ENCODE peak calls at places on chromosome 5, in five cellular contexts. D is SJCRH30, Z is colonic mucosa, X is K562, P is aorta. B is an unnamed sample.

GRCh38 chr5:56561-57290 is 35.2 kb upstream of the PLEKHG4B start:
- DNase-seq in X (peak; percentile 69), P (no peak), D (peak; percentile 65), Z (no peak), B (no peak)

GRCh38 chr5:57717555-57717954 is 234.9 kb upstream of the ACTBL2 start:
- DNase-seq in Z (no peak), X (no peak), P (no peak), D (peak; percentile 52), B (no peak)

GRCh38 chr5:149485655-149486615 is 65.3 kb downstream of the CSNK1A1 start:
- DNase-seq in P (peak; percentile 86), D (peak; percentile 72), Z (peak; percentile 91), X (no peak), B (peak; percentile 77)

GRCh38 chr5:133873454-133873853 is 95.0 kb downstream of the C5orf15 start:
- DNase-seq in D (no peak), Z (no peak), X (no peak), P (no peak), B (no peak)

GRCh38 chr5:63351164-63351563 is 611.1 kb downstream of the HTR1A start:
- DNase-seq in Z (no peak), P (no peak), D (no peak), X (no peak), B (no peak)

GRCh38 chr5:128539038-128539429 is 989 bp upstream of the FBN2 start:
- DNase-seq in Z (no peak), X (no peak), P (no peak), D (peak; percentile 44), B (no peak)

GRCh38 chr5:38433160-38433861 is 123.1 kb downstream of the LIFR start:
- DNase-seq in Z (no peak), X (no peak), P (peak; percentile 52), D (peak; percentile 70), B (peak; percentile 83)

GRCh38 chr5:20335978-20336377 is 348.0 kb upstream of the CDH18 start:
- DNase-seq in D (peak; percentile 15), X (no peak), Z (no peak), P (no peak), B (no peak)

GRCh38 chr5:112329429-112330090 is 89.5 kb downstream of the EPB41L4A start:
- DNase-seq in X (no peak), D (peak; percentile 7), Z (no peak), P (no peak), B (no peak)

GRCh38 chr5:163105456-163105855 is 331.9 kb upstream of the CCNG1 start:
- DNase-seq in Z (no peak), X (no peak), P (no peak), D (no peak), B (no peak)

GRCh38 chr5:41869150-41869738 is 981 bp downstream of the OXCT1 start:
- DNase-seq in P (peak; percentile 83), D (peak; percentile 66), X (peak; percentile 29), Z (peak; percentile 24), B (peak; percentile 92)

GRCh38 chr5:168219515-168220410 is 71.7 kb upstream of the WWC1 start:
- DNase-seq in D (peak; percentile 85), X (peak; percentile 78), Z (peak; percentile 72), P (no peak), B (no peak)

GRCh38 chr5:180464603-180464970 is 29.6 kb upstream of the CNOT6 start:
- DNase-seq in P (no peak), Z (peak; percentile 47), D (no peak), X (no peak), B (no peak)

GRCh38 chr5:132365213-132365612 is 4.3 kb upstream of the SLC22A5 start:
- DNase-seq in X (peak; percentile 66), P (no peak), Z (no peak), D (peak; percentile 29), B (no peak)

GRCh38 chr5:144013816-144014215 is 156.6 kb downstream of the YIPF5 start:
- DNase-seq in P (no peak), D (no peak), X (no peak), Z (no peak), B (no peak)

GRCh38 chr5:19497229-19497815 is 490.7 kb downstream of the CDH18 start:
- DNase-seq in D (no peak), Z (no peak), X (no peak), P (no peak), B (no peak)

GRCh38 chr5:32531885-32532520 is 53.4 kb upstream of the SUB1 start:
- DNase-seq in Z (no peak), P (peak; percentile 52), X (no peak), D (no peak), B (no peak)

GRCh38 chr5:34639852-34640626 is 16.1 kb upstream of the RAI14 start:
- DNase-seq in Z (no peak), P (no peak), D (no peak), X (no peak), B (no peak)

GRCh38 chr5:118258223-118258622 is 730.1 kb downstream of the DTWD2 start:
- DNase-seq in X (no peak), Z (no peak), D (no peak), P (no peak), B (no peak)

GRCh38 chr5:81238460-81238859 is 5.3 kb downstream of the CKMT2 start:
- DNase-seq in D (no peak), X (no peak), P (no peak), Z (no peak), B (no peak)

GRCh38 chr5:68287976-68288755 is 72.6 kb downstream of the PIK3R1 start:
- DNase-seq in D (peak; percentile 66), X (peak; percentile 20), Z (peak; percentile 74), P (peak; percentile 80), B (peak; percentile 88)

GRCh38 chr5:3657364-3658003 is 61.9 kb downstream of the IRX1 start:
- DNase-seq in Z (no peak), P (no peak), D (no peak), X (no peak), B (no peak)

GRCh38 chr5:63648376-63648775 is 313.9 kb downstream of the HTR1A start:
- DNase-seq in X (no peak), Z (no peak), D (no peak), P (no peak), B (no peak)

GRCh38 chr5:136025900-136026299 is 2.9 kb upstream of the TGFBI start:
- DNase-seq in X (no peak), D (no peak), Z (no peak), P (peak; percentile 84), B (peak; percentile 73)

GRCh38 chr5:24535646-24536045 is 109.1 kb downstream of the CDH10 start:
- DNase-seq in D (no peak), P (no peak), X (no peak), Z (no peak), B (no peak)

GRCh38 chr5:31993182-31993961 is 180.7 kb downstream of the GOLPH3 start:
- DNase-seq in Z (no peak), X (no peak), D (no peak), P (no peak), B (no peak)

GRCh38 chr5:82349651-82350050 is 71.5 kb upstream of the RPS23 start:
- DNase-seq in X (peak; percentile 57), P (no peak), Z (peak; percentile 34), D (peak; percentile 70), B (no peak)

GRCh38 chr5:170413897-170414296 is 24.7 kb upstream of the KCNMB1 start:
- DNase-seq in X (no peak), D (no peak), Z (no peak), P (no peak), B (no peak)

GRCh38 chr5:179621551-179621971 is 1.9 kb downstream of the HNRNPH1 start:
- DNase-seq in D (no peak), P (no peak), X (no peak), Z (no peak), B (no peak)

GRCh38 chr5:32319392-32319791 is 6.7 kb upstream of the MTMR12 start:
- DNase-seq in X (no peak), D (no peak), P (no peak), Z (no peak), B (no peak)

GRCh38 chr5:122259995-122260394 is 52.0 kb upstream of the SNCAIP start:
- DNase-seq in Z (no peak), D (no peak), P (peak; percentile 51), X (no peak), B (no peak)

GRCh38 chr5:176687881-176688280 is 40.6 kb downstream of the TSPAN17 start:
- DNase-seq in X (no peak), D (no peak), Z (no peak), P (peak; percentile 21), B (no peak)
- H3K27me3 ChIP-seq in X (peaks cover 48% of the 10 kb centered on the region), D (peaks cover 4% of the 10 kb centered on the region), Z (no peaks in the 10 kb centered on the region), P (no peaks in the 10 kb centered on the region), B (no peaks in the 10 kb centered on the region)

DNA sequence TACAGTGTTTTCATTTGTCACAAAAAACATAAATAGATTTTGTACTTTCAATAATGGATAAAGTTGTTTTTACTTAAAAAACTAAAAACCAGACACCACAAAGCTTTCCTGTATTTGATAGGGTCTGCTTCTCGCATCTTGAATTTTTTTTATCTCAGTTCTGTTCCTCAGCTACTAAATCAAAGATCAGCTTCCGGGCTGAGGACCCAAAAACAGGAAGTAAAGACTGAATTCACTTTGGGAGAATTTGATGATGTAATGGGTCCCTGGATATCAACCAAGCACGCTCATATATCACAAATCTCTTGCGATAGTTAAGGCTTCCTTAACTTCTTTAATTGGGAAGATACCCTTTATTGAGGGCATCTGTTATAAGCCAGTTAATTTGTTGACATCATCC is 24.1 kb downstream of the ITK start:
- DNase-seq in Z (no peak), P (no peak), X (no peak), D (no peak), B (no peak)
- H3K4me1 ChIP-seq in Z (no peaks in the 10 kb centered on the region), P (no peaks in the 10 kb centered on the region), X (no peaks in the 10 kb centered on the region), D (no peaks in the 10 kb centered on the region), B (no peaks in the 10 kb centered on the region)

GRCh38 chr5:96569770-96570169 is 92.4 kb upstream of the CAST start:
- DNase-seq in D (no peak), Z (no peak), P (no peak), X (no peak), B (no peak)

GRCh38 chr5:96573513-96573894 is 88.7 kb upstream of the CAST start:
- DNase-seq in Z (no peak), X (no peak), P (no peak), D (no peak), B (no peak)

GRCh38 chr5:96569332-96569731 is 92.8 kb upstream of the CAST start:
- DNase-seq in P (no peak), Z (no peak), X (no peak), D (peak; percentile 15), B (no peak)

GRCh38 chr5:96577909-96578308 is 84.3 kb upstream of the CAST start:
- DNase-seq in P (no peak), X (no peak), Z (no peak), D (no peak), B (no peak)

GRCh38 chr5:96572864-96573512 is 89.2 kb upstream of the CAST start:
- DNase-seq in D (no peak), Z (no peak), X (no peak), P (no peak), B (no peak)
- H3K27ac ChIP-seq in D (no peak overlapping the region), Z (no peak overlapping the region), X (no peak overlapping the region), P (no peak overlapping the region), B (no peak overlapping the region)

GRCh38 chr5:141834331-141834730 is 43.9 kb downstream of the PCDH1 start:
- DNase-seq in Z (no peak), D (no peak), P (no peak), X (no peak), B (no peak)

GRCh38 chr5:141832131-141832530 is 46.1 kb downstream of the PCDH1 start:
- DNase-seq in D (no peak), X (no peak), P (no peak), Z (no peak), B (no peak)

GRCh38 chr5:141838326-141839014 is 39.7 kb downstream of the PCDH1 start:
- DNase-seq in D (no peak), X (no peak), Z (no peak), P (no peak), B (no peak)

GRCh38 chr5:141839015-141839513 is 39.1 kb downstream of the PCDH1 start:
- DNase-seq in Z (no peak), X (no peak), P (no peak), D (no peak), B (no peak)

GRCh38 chr5:141835928-141836667 is 42.1 kb downstream of the PCDH1 start:
- DNase-seq in Z (no peak), D (no peak), P (no peak), X (no peak), B (peak; percentile 46)
- H3K27me3 ChIP-seq in Z (no peaks in the 10 kb centered on the region), D (peaks cover 11% of the 10 kb centered on the region), P (no peaks in the 10 kb centered on the region), X (peaks cover 51% of the 10 kb centered on the region), B (no peaks in the 10 kb centered on the region)